ENCODE peak calls at places on chromosomes 1 and 21, in five cellular contexts. L, Y, E, G and D are unnamed samples.

GRCh38 chr1:40264354-40264781 is 6.3 kb downstream of the ZMPSTE24 start:
- DNase-seq in E (no peak), Y (no peak), G (no peak), L (no peak), D (no peak)

GRCh38 chr1:167551359-167551758 is 2.2 kb downstream of the CREG1 start:
- DNase-seq in E (no peak), Y (no peak), L (peak), G (no peak), D (no peak)

GRCh38 chr1:167790117-167790516 is 68.3 kb downstream of the MPZL1 start:
- DNase-seq in E (no peak), Y (no peak), L (no peak), G (no peak), D (no peak)

GRCh38 chr21:46060596-46061061 is 37.3 kb upstream of the COL6A2 start:
- DNase-seq in Y (no peak), G (no peak), E (peak), L (no peak), D (no peak)

GRCh38 chr1:213852107-213852506 is 135.7 kb upstream of the PROX1 start:
- DNase-seq in G (no peak), Y (no peak), L (no peak), E (no peak), D (no peak)

GRCh38 chr21:45412909-45413581 is 8.1 kb downstream of the COL18A1 start:
- DNase-seq in G (no peak), L (no peak), Y (no peak), E (no peak), D (no peak)

GRCh38 chr1:112769611-112770010 is 54.5 kb upstream of the PPM1J start:
- DNase-seq in Y (no peak), G (no peak), E (no peak), L (no peak), D (peak)

GRCh38 chr1:234728740-234729139 is 118.8 kb upstream of the IRF2BP2 start:
- DNase-seq in L (no peak), Y (no peak), G (no peak), E (no peak), D (no peak)

GRCh38 chr1:216847385-216848036 is 124.3 kb upstream of the ESRRG start:
- DNase-seq in L (no peak), Y (no peak), E (no peak), G (no peak), D (no peak)

GRCh38 chr1:99397029-99397428 is 132.7 kb downstream of the PLPPR4 start:
- DNase-seq in L (no peak), Y (no peak), G (no peak), E (no peak), D (no peak)

GRCh38 chr1:145885738-145886287 is at the start of gene ANKRD35:
- DNase-seq in G (peak), Y (peak), E (peak), L (peak), D (peak)

GRCh38 chr1:245168090-245168489 is 13.3 kb downstream of the KIF26B start:
- DNase-seq in L (no peak), G (no peak), Y (no peak), E (no peak), D (no peak)

GRCh38 chr1:162951553-162952315 is 90.8 kb upstream of the CCDC190 start:
- DNase-seq in L (no peak), E (no peak), G (no peak), Y (no peak), D (peak)

GRCh38 chr1:23925279-23925678 is 12.1 kb upstream of the CNR2 start:
- DNase-seq in L (no peak), E (no peak), Y (no peak), G (no peak), D (no peak)

GRCh38 chr1:101993703-101994102 is 3.0 kb downstream of the OLFM3 start:
- DNase-seq in Y (no peak), G (no peak), L (no peak), E (no peak), D (no peak)

GRCh38 chr1:101995984-101996731 is 568 bp downstream of the OLFM3 start:
- DNase-seq in E (no peak), G (no peak), Y (no peak), L (no peak), D (no peak)

GRCh38 chr1:101996830-101997485 is at the start of gene OLFM3:
- DNase-seq in L (no peak), Y (peak), E (no peak), G (peak), D (peak)

DNA sequence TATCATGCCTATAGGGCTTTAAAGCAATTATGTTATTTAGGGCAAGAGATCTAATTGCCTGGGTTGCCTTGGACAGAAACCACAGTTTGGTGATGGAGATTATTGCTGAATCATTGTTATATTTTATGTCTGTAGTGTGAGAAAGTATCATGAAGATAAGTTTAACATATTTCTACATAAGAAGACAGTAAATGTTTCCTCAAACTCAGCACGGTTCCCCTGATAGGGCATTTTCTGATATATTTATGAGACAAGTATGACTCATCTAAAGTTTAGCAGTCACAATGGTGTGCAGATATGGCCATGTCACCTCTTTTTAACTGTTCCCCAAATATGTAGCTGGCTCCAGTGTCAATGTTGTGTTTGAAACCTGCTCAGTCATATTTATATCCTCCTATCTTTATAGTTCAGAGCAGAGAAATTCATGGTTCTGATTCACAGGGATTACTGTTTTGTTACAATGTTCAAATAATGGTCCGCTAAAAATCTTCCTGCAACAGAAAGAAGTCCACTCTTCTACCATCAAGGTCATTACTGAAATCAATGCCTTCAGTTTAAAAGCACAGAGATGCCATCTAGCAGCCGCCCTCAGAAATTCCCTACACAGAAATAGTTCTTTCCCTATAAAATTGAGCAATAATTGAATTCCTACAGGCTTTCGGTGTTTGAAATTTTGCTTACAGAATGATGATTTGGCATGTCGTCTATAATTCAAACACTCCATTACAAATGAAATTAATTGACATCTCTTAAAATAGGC is 3.7 kb downstream of the OLFM3 start:
- DNase-seq in L (no peak), G (no peak), E (no peak), Y (no peak), D (no peak)
- TF ChIP-seq JUN in L (no peak), G (no peak), E (no peak), Y (no peak), D (no peak)

GRCh38 chr1:31423418-31423947 is 10.5 kb downstream of the SERINC2 start:
- DNase-seq in G (no peak), Y (no peak), L (no peak), E (no peak), D (no peak)

GRCh38 chr1:31426249-31426922 is 13.4 kb downstream of the SERINC2 start:
- DNase-seq in L (no peak), Y (no peak), G (no peak), E (no peak), D (no peak)

GRCh38 chr1:31427322-31427721 is 14.3 kb downstream of the SERINC2 start:
- DNase-seq in G (no peak), E (no peak), Y (no peak), L (no peak), D (no peak)

GRCh38 chr1:31424568-31424967 is 11.6 kb downstream of the SERINC2 start:
- DNase-seq in L (no peak), Y (no peak), G (no peak), E (no peak), D (no peak)

DNA sequence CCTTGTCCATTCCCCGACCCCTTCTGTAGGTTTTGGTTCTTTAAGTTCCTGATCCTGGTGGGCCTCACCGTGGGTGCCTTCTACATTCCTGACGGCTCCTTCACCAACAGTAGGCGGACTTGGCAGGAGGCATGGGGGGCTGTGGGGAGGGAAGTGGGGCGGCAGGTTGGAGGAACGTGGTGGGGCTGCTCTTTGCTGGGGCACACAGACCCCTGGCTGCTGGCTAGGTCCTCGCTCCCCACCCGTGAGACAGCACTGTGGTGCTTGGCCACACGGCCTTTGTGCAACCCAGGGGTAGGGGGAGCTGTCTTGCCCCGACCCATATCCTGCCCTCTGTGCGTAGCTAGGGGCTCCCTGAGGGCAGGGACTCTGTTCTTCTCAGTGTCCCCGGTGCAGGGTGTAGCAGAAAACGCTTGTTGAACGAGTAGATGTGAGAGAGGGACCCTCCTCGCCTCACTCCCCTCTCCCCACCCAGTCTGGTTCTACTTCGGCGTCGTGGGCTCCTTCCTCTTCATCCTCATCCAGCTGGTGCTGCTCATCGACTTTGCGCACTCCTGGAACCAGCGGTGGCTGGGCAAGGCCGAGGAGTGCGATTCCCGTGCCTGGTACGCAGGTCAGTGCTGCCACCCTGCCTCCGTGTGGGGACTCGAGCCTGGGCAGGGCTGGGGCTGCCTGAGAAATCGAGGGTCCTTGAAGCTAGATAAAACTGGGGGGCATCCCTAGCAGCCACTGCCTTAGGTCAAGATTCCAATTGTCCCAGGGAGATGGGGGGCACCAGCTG is 12.5 kb downstream of the SERINC2 start:
- DNase-seq in G (no peak), L (no peak), E (no peak), Y (no peak), D (no peak)
- H3K27ac ChIP-seq in G (no peak), L (no peak), E (no peak), Y (no peak), D (no peak)

DNA sequence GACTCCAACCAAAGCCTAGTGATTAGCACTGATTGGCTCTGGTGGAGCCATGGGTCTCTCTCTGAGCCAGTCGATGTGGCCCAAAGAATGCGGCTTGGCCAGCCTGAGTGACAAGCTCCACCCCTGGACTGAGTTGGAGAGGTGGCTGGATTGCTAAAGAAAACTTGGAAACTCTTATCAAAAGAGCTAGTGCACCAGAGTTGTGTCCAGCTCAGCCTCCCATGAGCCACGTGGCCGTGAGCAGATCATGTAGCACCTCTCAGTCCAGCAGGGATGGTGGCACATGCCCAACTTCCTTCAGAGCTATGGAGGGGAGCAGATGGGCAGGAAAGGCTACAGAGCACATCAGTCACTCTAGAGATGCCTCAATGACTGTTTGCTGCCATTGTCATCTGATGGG is 142.8 kb upstream of the VAMP3 start:
- DNase-seq in L (no peak), G (no peak), Y (no peak), E (no peak), D (no peak)
- TF ChIP-seq CTCF in L (no peak), G (no peak), Y (no peak), E (no peak), D (no peak)

GRCh38 chr1:1032428-1032827 is 12.5 kb downstream of the AGRN start:
- DNase-seq in L (no peak), E (no peak), Y (no peak), G (no peak), D (no peak)
- TF ChIP-seq JUN in L (no peak), E (no peak), Y (no peak), G (no peak), D (no peak)

DNA sequence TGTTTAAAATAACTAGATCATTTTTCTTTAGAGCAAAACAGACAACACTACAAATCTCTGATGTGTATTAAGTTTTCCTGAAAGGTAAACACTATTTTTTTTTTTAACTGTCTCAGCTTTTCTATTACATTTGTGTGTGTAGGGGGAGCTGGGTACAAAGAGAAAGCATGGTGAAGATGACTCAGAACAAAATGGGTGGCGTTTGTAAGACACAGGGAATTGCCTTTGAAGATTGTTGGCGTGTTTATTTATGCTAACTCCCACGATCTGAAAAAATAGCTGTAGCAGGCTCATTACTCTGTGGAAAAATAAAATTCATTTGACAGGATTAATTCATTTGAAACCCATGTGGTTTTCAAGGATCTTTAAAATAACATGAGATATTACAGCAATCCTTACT is 285.1 kb downstream of the RYR2 start:
- DNase-seq in E (no peak), Y (no peak), G (no peak), L (no peak), D (no peak)
- H3K27ac ChIP-seq in E (no peak), Y (no peak), G (no peak), L (no peak), D (no peak)